ENCODE peak calls at places on chromosome 2, in six cellular contexts. Z is AG04450, Y is fibroblast of lung, M is NCI-H82, N is fibroblast of the aortic adventitia, E is T-helper 2 cell. W is an unnamed sample.

GRCh38 chr2:191486584-191487320 is 191.2 kb upstream of the NABP1 start:
- DNase-seq in Z (peak; percentile 91), Y (peak; percentile 100), M (no peak), N (peak; percentile 93), E (no peak), W (peak; percentile 92)

GRCh38 chr2:128316777-128317185 is 1.9 kb downstream of the HS6ST1 start:
- DNase-seq in Z (no peak), Y (no peak), M (no peak), N (no peak), E (no peak), W (no peak)

GRCh38 chr2:95346236-95346737 is 49.1 kb downstream of the KCNIP3 start:
- DNase-seq in Z (no peak), Y (peak; percentile 60), M (peak; percentile 31), N (peak; percentile 45), E (no peak), W (no peak)

GRCh38 chr2:71605173-71605641 is 151.8 kb downstream of the DYSF start:
- DNase-seq in Z (no peak), Y (no peak), M (no peak), N (no peak), E (no peak), W (no peak)

GRCh38 chr2:126785236-126785635 is 113.5 kb upstream of the TEX51 start:
- DNase-seq in Z (no peak), Y (no peak), M (no peak), N (no peak), E (no peak), W (no peak)

GRCh38 chr2:19802088-19802806 is 99.5 kb downstream of the TTC32 start:
- DNase-seq in Z (no peak), Y (peak; percentile 84), M (no peak), N (peak; percentile 51), E (no peak), W (no peak)

GRCh38 chr2:133949595-133949994 is 304.3 kb upstream of the MGAT5 start:
- DNase-seq in Z (no peak), Y (no peak), M (no peak), N (no peak), E (no peak), W (no peak)

GRCh38 chr2:176454893-176455810 is 185.9 kb downstream of the MTX2 start:
- DNase-seq in Z (peak; percentile 45), Y (peak; percentile 45), M (peak; percentile 94), N (peak; percentile 79), E (peak; percentile 42), W (no peak)

GRCh38 chr2:25473758-25474335 is 132.1 kb upstream of the DNMT3A start:
- DNase-seq in Z (no peak), Y (peak; percentile 45), M (peak; percentile 89), N (peak; percentile 36), E (no peak), W (no peak)

GRCh38 chr2:154263206-154263605 is 391.5 kb downstream of the GALNT13 start:
- DNase-seq in Z (no peak), Y (no peak), M (no peak), N (no peak), E (no peak), W (no peak)

GRCh38 chr2:85754313-85755095 is 713 bp downstream of the ATOH8 start:
- DNase-seq in Z (no peak), Y (peak; percentile 63), M (peak; percentile 65), N (peak; percentile 56), E (peak; percentile 35), W (no peak)

GRCh38 chr2:55123851-55124269 is 73.6 kb upstream of the RTN4 start:
- DNase-seq in Z (no peak), Y (no peak), M (peak; percentile 18), N (no peak), E (no peak), W (no peak)

GRCh38 chr2:24409700-24410556 is 49.6 kb upstream of the ITSN2 start:
- DNase-seq in Z (peak; percentile 43), Y (peak; percentile 61), M (peak; percentile 91), N (peak; percentile 84), E (peak; percentile 16), W (peak; percentile 54)